ENCODE peak calls at places on chromosomes 6 and 20, in six cellular contexts. One of them, this sample, is unnamed.

GRCh38 chr20:36017034-36017951 is 48.9 kb downstream of the CNBD2 start:
- DNase-seq in SK-N-MC: no peak
- DNase-seq in amniotic stem cell: peak; percentile 51
- DNase-seq in NAMALWA: no peak
- DNase-seq in cortex of kidney: no peak
- DNase-seq in glomerular endothelial cell: peak; percentile 84
- DNase-seq in this sample: no peak

GRCh38 chr20:50280851-50281655 is 90.4 kb downstream of the CEBPB start:
- DNase-seq in amniotic stem cell: no peak
- DNase-seq in SK-N-MC: no peak
- DNase-seq in cortex of kidney: no peak
- DNase-seq in glomerular endothelial cell: no peak
- DNase-seq in NAMALWA: peak; percentile 50
- DNase-seq in this sample: no peak

GRCh38 chr20:48051810-48052491 is 266.7 kb upstream of the SULF2 start:
- DNase-seq in glomerular endothelial cell: peak; percentile 68
- DNase-seq in SK-N-MC: no peak
- DNase-seq in NAMALWA: no peak
- DNase-seq in cortex of kidney: no peak
- DNase-seq in amniotic stem cell: peak; percentile 80
- DNase-seq in this sample: no peak

GRCh38 chr6:169816975-169817374 is 65.6 kb downstream of the ERMARD start:
- DNase-seq in NAMALWA: no peak
- DNase-seq in cortex of kidney: no peak
- DNase-seq in amniotic stem cell: no peak
- DNase-seq in glomerular endothelial cell: no peak
- DNase-seq in SK-N-MC: no peak
- DNase-seq in this sample: no peak

GRCh38 chr20:8213831-8214587 is 81.9 kb downstream of the PLCB1 start:
- DNase-seq in SK-N-MC: no peak
- DNase-seq in amniotic stem cell: no peak
- DNase-seq in cortex of kidney: no peak
- DNase-seq in NAMALWA: no peak
- DNase-seq in glomerular endothelial cell: no peak
- DNase-seq in this sample: no peak

GRCh38 chr20:44858959-44859358 is 26.5 kb upstream of the YWHAB start:
- DNase-seq in cortex of kidney: no peak
- DNase-seq in SK-N-MC: no peak
- DNase-seq in NAMALWA: peak; percentile 26
- DNase-seq in glomerular endothelial cell: no peak
- DNase-seq in amniotic stem cell: no peak
- DNase-seq in this sample: no peak

GRCh38 chr20:20019123-20019522 is 2.0 kb downstream of the NAA20 start:
- DNase-seq in glomerular endothelial cell: no peak
- DNase-seq in SK-N-MC: no peak
- DNase-seq in cortex of kidney: no peak
- DNase-seq in NAMALWA: no peak
- DNase-seq in amniotic stem cell: no peak
- DNase-seq in this sample: no peak

GRCh38 chr6:164331026-164331425 is 916.5 kb downstream of the QKI start:
- DNase-seq in glomerular endothelial cell: peak; percentile 18
- DNase-seq in cortex of kidney: no peak
- DNase-seq in SK-N-MC: no peak
- DNase-seq in amniotic stem cell: no peak
- DNase-seq in NAMALWA: no peak
- DNase-seq in this sample: no peak

GRCh38 chr6:53469163-53469562 is 75.7 kb downstream of the GCLC start:
- DNase-seq in NAMALWA: no peak
- DNase-seq in glomerular endothelial cell: no peak
- DNase-seq in SK-N-MC: no peak
- DNase-seq in cortex of kidney: no peak
- DNase-seq in amniotic stem cell: no peak
- DNase-seq in this sample: no peak

GRCh38 chr6:11769816-11770545 is 8.6 kb downstream of the ADTRP start:
- DNase-seq in glomerular endothelial cell: no peak
- DNase-seq in amniotic stem cell: no peak
- DNase-seq in NAMALWA: no peak
- DNase-seq in cortex of kidney: no peak
- DNase-seq in SK-N-MC: no peak
- DNase-seq in this sample: no peak

GRCh38 chr20:46984391-46984790 is 89.7 kb downstream of the EYA2 start:
- DNase-seq in NAMALWA: no peak
- DNase-seq in amniotic stem cell: no peak
- DNase-seq in cortex of kidney: no peak
- DNase-seq in glomerular endothelial cell: no peak
- DNase-seq in SK-N-MC: no peak
- DNase-seq in this sample: no peak

GRCh38 chr6:56250266-56250665 is 2.9 kb upstream of the COL21A1 start:
- DNase-seq in glomerular endothelial cell: no peak
- DNase-seq in NAMALWA: no peak
- DNase-seq in cortex of kidney: no peak
- DNase-seq in SK-N-MC: no peak
- DNase-seq in amniotic stem cell: no peak
- DNase-seq in this sample: no peak

GRCh38 chr20:23475395-23475794 is 15.5 kb upstream of the CST8 start:
- DNase-seq in amniotic stem cell: no peak
- DNase-seq in SK-N-MC: no peak
- DNase-seq in cortex of kidney: no peak
- DNase-seq in glomerular endothelial cell: no peak
- DNase-seq in NAMALWA: no peak
- DNase-seq in this sample: no peak

GRCh38 chr20:43849496-43850197 is 65.0 kb upstream of the TOX2 start:
- DNase-seq in cortex of kidney: no peak
- DNase-seq in NAMALWA: no peak
- DNase-seq in amniotic stem cell: no peak
- DNase-seq in glomerular endothelial cell: no peak
- DNase-seq in SK-N-MC: no peak
- DNase-seq in this sample: no peak

GRCh38 chr20:36116813-36117441 is 37.6 kb upstream of the EPB41L1 start:
- DNase-seq in NAMALWA: no peak
- DNase-seq in SK-N-MC: no peak
- DNase-seq in amniotic stem cell: no peak
- DNase-seq in glomerular endothelial cell: no peak
- DNase-seq in cortex of kidney: no peak
- DNase-seq in this sample: no peak

GRCh38 chr6:27742833-27743573 is 169.2 kb downstream of the OR2B2 start:
- DNase-seq in cortex of kidney: no peak
- DNase-seq in amniotic stem cell: no peak
- DNase-seq in SK-N-MC: no peak
- DNase-seq in glomerular endothelial cell: no peak
- DNase-seq in NAMALWA: no peak
- DNase-seq in this sample: no peak

GRCh38 chr20:16501236-16501635 is 72.0 kb downstream of the KIF16B start:
- DNase-seq in cortex of kidney: no peak
- DNase-seq in NAMALWA: no peak
- DNase-seq in glomerular endothelial cell: no peak
- DNase-seq in amniotic stem cell: no peak
- DNase-seq in SK-N-MC: no peak
- DNase-seq in this sample: no peak

GRCh38 chr6:71490876-71491275 is 202.3 kb downstream of the OGFRL1 start:
- DNase-seq in NAMALWA: no peak
- DNase-seq in cortex of kidney: no peak
- DNase-seq in glomerular endothelial cell: no peak
- DNase-seq in SK-N-MC: no peak
- DNase-seq in amniotic stem cell: no peak
- DNase-seq in this sample: no peak

GRCh38 chr6:2733324-2733723 is 17.4 kb downstream of the MYLK4 start:
- DNase-seq in NAMALWA: peak; percentile 97
- DNase-seq in SK-N-MC: no peak
- DNase-seq in amniotic stem cell: no peak
- DNase-seq in glomerular endothelial cell: no peak
- DNase-seq in cortex of kidney: no peak
- DNase-seq in this sample: no peak

GRCh38 chr6:41051873-41052272 is 1.1 kb upstream of the APOBEC2 start:
- DNase-seq in cortex of kidney: no peak
- DNase-seq in NAMALWA: peak; percentile 53
- DNase-seq in amniotic stem cell: no peak
- DNase-seq in SK-N-MC: no peak
- DNase-seq in glomerular endothelial cell: no peak
- DNase-seq in this sample: no peak

GRCh38 chr6:1129141-1129540 is 182.8 kb upstream of the FOXQ1 start:
- DNase-seq in NAMALWA: no peak
- DNase-seq in amniotic stem cell: no peak
- DNase-seq in cortex of kidney: no peak
- DNase-seq in glomerular endothelial cell: no peak
- DNase-seq in SK-N-MC: no peak
- DNase-seq in this sample: no peak

GRCh38 chr20:48538058-48538825 is 289.6 kb downstream of the PREX1 start:
- DNase-seq in SK-N-MC: no peak
- DNase-seq in amniotic stem cell: no peak
- DNase-seq in cortex of kidney: no peak
- DNase-seq in NAMALWA: no peak
- DNase-seq in glomerular endothelial cell: no peak
- DNase-seq in this sample: no peak

GRCh38 chr20:4546786-4547185 is 174.9 kb upstream of the PRND start:
- DNase-seq in SK-N-MC: no peak
- DNase-seq in glomerular endothelial cell: no peak
- DNase-seq in amniotic stem cell: peak; percentile 50
- DNase-seq in NAMALWA: no peak
- DNase-seq in cortex of kidney: no peak
- DNase-seq in this sample: no peak

GRCh38 chr6:139336488-139336887 is 38.0 kb downstream of the CITED2 start:
- DNase-seq in glomerular endothelial cell: no peak
- DNase-seq in amniotic stem cell: no peak
- DNase-seq in SK-N-MC: no peak
- DNase-seq in cortex of kidney: no peak
- DNase-seq in NAMALWA: peak; percentile 51
- DNase-seq in this sample: no peak

GRCh38 chr6:11328613-11329247 is 96.3 kb upstream of the NEDD9 start:
- DNase-seq in NAMALWA: no peak
- DNase-seq in amniotic stem cell: no peak
- DNase-seq in glomerular endothelial cell: no peak
- DNase-seq in SK-N-MC: no peak
- DNase-seq in cortex of kidney: no peak
- DNase-seq in this sample: no peak

This sample was measured in T-helper 17 cell.